ENCODE peak calls at places on chromosomes 13 and 19, in six cellular contexts. One of them, this sample, is unnamed.

GRCh38 chr13:106349080-106349841 is 186.2 kb downstream of the EFNB2 start:
- DNase-seq in choroid plexus epithelial cell: peak
- DNase-seq in DND-41: no peak
- DNase-seq in ascending aorta: no peak
- DNase-seq in stomach: peak
- DNase-seq in A549: no peak
- DNase-seq in this sample: no peak

GRCh38 chr13:113465241-113465640 is 12.0 kb upstream of the ADPRHL1 start:
- DNase-seq in DND-41: no peak
- DNase-seq in choroid plexus epithelial cell: no peak
- DNase-seq in stomach: no peak
- DNase-seq in ascending aorta: no peak
- DNase-seq in A549: no peak
- DNase-seq in this sample: no peak

GRCh38 chr13:32036762-32037161 is 5.2 kb downstream of the FRY start:
- DNase-seq in ascending aorta: no peak
- DNase-seq in A549: no peak
- DNase-seq in choroid plexus epithelial cell: no peak
- DNase-seq in stomach: no peak
- DNase-seq in DND-41: no peak
- DNase-seq in this sample: no peak

GRCh38 chr19:28388988-28389387 is 824.0 kb downstream of the UQCRFS1 start:
- DNase-seq in stomach: no peak
- DNase-seq in ascending aorta: no peak
- DNase-seq in DND-41: no peak
- DNase-seq in A549: no peak
- DNase-seq in choroid plexus epithelial cell: no peak
- DNase-seq in this sample: no peak

GRCh38 chr13:35213911-35214310 is 262.6 kb downstream of the MAB21L1 start:
- DNase-seq in A549: no peak
- DNase-seq in choroid plexus epithelial cell: no peak
- DNase-seq in ascending aorta: no peak
- DNase-seq in stomach: no peak
- DNase-seq in DND-41: no peak
- DNase-seq in this sample: no peak

GRCh38 chr19:14507704-14508246 is 10.4 kb downstream of the DNAJB1 start:
- DNase-seq in choroid plexus epithelial cell: peak
- DNase-seq in A549: no peak
- DNase-seq in ascending aorta: no peak
- DNase-seq in DND-41: no peak
- DNase-seq in stomach: no peak
- DNase-seq in this sample: no peak

GRCh38 chr19:18340237-18340989 is at the start of gene PGPEP1:
- DNase-seq in A549: no peak
- DNase-seq in choroid plexus epithelial cell: peak
- DNase-seq in DND-41: peak
- DNase-seq in stomach: peak
- DNase-seq in ascending aorta: peak
- DNase-seq in this sample: no peak

GRCh38 chr13:36026556-36026955 is 104.6 kb downstream of the DCLK1 start:
- DNase-seq in A549: no peak
- DNase-seq in ascending aorta: no peak
- DNase-seq in choroid plexus epithelial cell: peak
- DNase-seq in stomach: no peak
- DNase-seq in DND-41: no peak
- DNase-seq in this sample: no peak

GRCh38 chr13:45989607-45990006 is 62.9 kb downstream of the ZC3H13 start:
- DNase-seq in ascending aorta: no peak
- DNase-seq in stomach: no peak
- DNase-seq in A549: no peak
- DNase-seq in choroid plexus epithelial cell: peak
- DNase-seq in DND-41: no peak
- DNase-seq in this sample: no peak

GRCh38 chr13:90415902-90416301 is 931.6 kb upstream of the MIR17HG start:
- DNase-seq in ascending aorta: no peak
- DNase-seq in stomach: no peak
- DNase-seq in DND-41: no peak
- DNase-seq in A549: no peak
- DNase-seq in choroid plexus epithelial cell: peak
- DNase-seq in this sample: no peak

GRCh38 chr19:47511128-47511517 is 3.7 kb downstream of the NAPA start:
- DNase-seq in A549: no peak
- DNase-seq in choroid plexus epithelial cell: no peak
- DNase-seq in DND-41: no peak
- DNase-seq in ascending aorta: no peak
- DNase-seq in stomach: peak
- DNase-seq in this sample: no peak

GRCh38 chr19:2711175-2711936 is 8.9 kb upstream of the GNG7 start:
- DNase-seq in choroid plexus epithelial cell: peak
- DNase-seq in stomach: no peak
- DNase-seq in A549: no peak
- DNase-seq in ascending aorta: no peak
- DNase-seq in DND-41: no peak
- DNase-seq in this sample: no peak

GRCh38 chr13:23500858-23501257 is 67.4 kb upstream of the SACS start:
- DNase-seq in stomach: no peak
- DNase-seq in A549: no peak
- DNase-seq in choroid plexus epithelial cell: peak
- DNase-seq in ascending aorta: no peak
- DNase-seq in DND-41: no peak
- DNase-seq in this sample: no peak

GRCh38 chr19:5487222-5487621 is 32.0 kb downstream of the ZNRF4 start:
- DNase-seq in ascending aorta: no peak
- DNase-seq in choroid plexus epithelial cell: no peak
- DNase-seq in stomach: no peak
- DNase-seq in DND-41: peak
- DNase-seq in A549: no peak
- DNase-seq in this sample: no peak

GRCh38 chr19:38658462-38659306 is 11.2 kb downstream of the ACTN4 start:
- DNase-seq in stomach: peak
- DNase-seq in DND-41: no peak
- DNase-seq in A549: peak
- DNase-seq in choroid plexus epithelial cell: peak
- DNase-seq in ascending aorta: no peak
- DNase-seq in this sample: no peak

GRCh38 chr19:2854849-2855248 is 12.3 kb upstream of the ZNF556 start:
- DNase-seq in DND-41: no peak
- DNase-seq in choroid plexus epithelial cell: no peak
- DNase-seq in A549: no peak
- DNase-seq in stomach: no peak
- DNase-seq in ascending aorta: no peak
- DNase-seq in this sample: no peak

GRCh38 chr19:32188921-32189320 is 156.5 kb upstream of the ZNF507 start:
- DNase-seq in stomach: no peak
- DNase-seq in A549: no peak
- DNase-seq in choroid plexus epithelial cell: no peak
- DNase-seq in DND-41: no peak
- DNase-seq in ascending aorta: no peak
- DNase-seq in this sample: no peak

GRCh38 chr13:38216181-38216580 is 133.5 kb upstream of the UFM1 start:
- DNase-seq in stomach: no peak
- DNase-seq in choroid plexus epithelial cell: no peak
- DNase-seq in ascending aorta: no peak
- DNase-seq in A549: no peak
- DNase-seq in DND-41: no peak
- DNase-seq in this sample: no peak

GRCh38 chr13:44403720-44404063 is 30.1 kb downstream of the SERP2 start:
- DNase-seq in stomach: no peak
- DNase-seq in choroid plexus epithelial cell: no peak
- DNase-seq in DND-41: no peak
- DNase-seq in ascending aorta: no peak
- DNase-seq in A549: no peak
- DNase-seq in this sample: no peak

GRCh38 chr19:35336166-35336955 is 7.4 kb downstream of the CD22 start:
- DNase-seq in ascending aorta: no peak
- DNase-seq in stomach: no peak
- DNase-seq in DND-41: no peak
- DNase-seq in choroid plexus epithelial cell: no peak
- DNase-seq in A549: no peak
- DNase-seq in this sample: no peak

GRCh38 chr13:44848956-44849748 is 140.1 kb downstream of the NUFIP1 start:
- DNase-seq in ascending aorta: no peak
- DNase-seq in choroid plexus epithelial cell: peak
- DNase-seq in A549: no peak
- DNase-seq in stomach: no peak
- DNase-seq in DND-41: no peak
- DNase-seq in this sample: no peak

GRCh38 chr13:99496322-99497142 is 4.7 kb upstream of the TM9SF2 start:
- DNase-seq in DND-41: peak
- DNase-seq in A549: no peak
- DNase-seq in stomach: peak
- DNase-seq in ascending aorta: peak
- DNase-seq in choroid plexus epithelial cell: peak
- DNase-seq in this sample: peak
- H3K4me3 ChIP-seq in DND-41: peak
- H3K4me3 ChIP-seq in A549: peak
- H3K4me3 ChIP-seq in stomach: peak
- H3K4me3 ChIP-seq in ascending aorta: peak
- H3K4me3 ChIP-seq in choroid plexus epithelial cell: no peak
- H3K4me3 ChIP-seq in this sample: peak

GRCh38 chr13:53351040-53351439 is 322.4 kb downstream of the OLFM4 start:
- DNase-seq in DND-41: no peak
- DNase-seq in choroid plexus epithelial cell: no peak
- DNase-seq in ascending aorta: no peak
- DNase-seq in A549: no peak
- DNase-seq in stomach: no peak
- DNase-seq in this sample: no peak
- TF ChIP-seq CTCF in DND-41: no peak
- TF ChIP-seq CTCF in choroid plexus epithelial cell: no peak
- TF ChIP-seq CTCF in ascending aorta: no peak
- TF ChIP-seq CTCF in A549: no peak
- TF ChIP-seq CTCF in stomach: no peak
- TF ChIP-seq CTCF in this sample: no peak

DNA sequence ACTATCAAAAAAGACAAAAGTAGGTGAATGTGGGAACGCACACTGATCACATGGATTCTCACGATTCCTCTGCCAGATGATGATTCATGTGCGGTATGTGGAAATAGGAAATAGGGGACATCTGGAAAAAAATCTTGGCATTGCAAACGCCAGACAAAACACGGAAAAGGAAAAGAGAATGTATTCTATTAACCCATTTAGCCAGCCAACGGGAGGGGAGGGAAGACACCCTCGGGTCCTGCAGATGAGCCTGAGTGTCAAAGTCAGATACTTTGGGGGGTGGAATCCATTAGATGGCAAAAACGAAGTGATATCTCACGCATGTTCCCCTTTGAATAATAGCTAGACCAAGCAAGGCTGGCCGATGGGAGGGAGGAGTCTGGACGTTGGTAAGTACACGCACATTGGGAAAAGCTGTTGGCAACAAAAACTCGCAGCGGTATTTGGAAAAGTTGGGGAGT is 73.7 kb downstream of the COL4A1 start:
- DNase-seq in ascending aorta: no peak
- DNase-seq in DND-41: no peak
- DNase-seq in choroid plexus epithelial cell: peak
- DNase-seq in stomach: no peak
- DNase-seq in A549: no peak
- DNase-seq in this sample: no peak
- H3K4me3 ChIP-seq in ascending aorta: peak
- H3K4me3 ChIP-seq in DND-41: no peak
- H3K4me3 ChIP-seq in choroid plexus epithelial cell: peak
- H3K4me3 ChIP-seq in stomach: no peak
- H3K4me3 ChIP-seq in A549: no peak
- H3K4me3 ChIP-seq in this sample: no peak

GRCh38 chr13:98109226-98109625 is 33.7 kb upstream of the FARP1 start:
- DNase-seq in ascending aorta: no peak
- DNase-seq in A549: no peak
- DNase-seq in choroid plexus epithelial cell: no peak
- DNase-seq in DND-41: no peak
- DNase-seq in stomach: no peak
- DNase-seq in this sample: no peak

GRCh38 chr13:98111168-98112098 is 31.5 kb upstream of the FARP1 start:
- DNase-seq in stomach: no peak
- DNase-seq in choroid plexus epithelial cell: no peak
- DNase-seq in A549: no peak
- DNase-seq in ascending aorta: no peak
- DNase-seq in DND-41: no peak
- DNase-seq in this sample: no peak

GRCh38 chr13:98108330-98108729 is 34.6 kb upstream of the FARP1 start:
- DNase-seq in A549: no peak
- DNase-seq in stomach: no peak
- DNase-seq in choroid plexus epithelial cell: no peak
- DNase-seq in ascending aorta: no peak
- DNase-seq in DND-41: no peak
- DNase-seq in this sample: no peak

GRCh38 chr13:98110749-98111148 is 32.1 kb upstream of the FARP1 start:
- DNase-seq in ascending aorta: no peak
- DNase-seq in A549: no peak
- DNase-seq in stomach: no peak
- DNase-seq in DND-41: no peak
- DNase-seq in choroid plexus epithelial cell: no peak
- DNase-seq in this sample: no peak

GRCh38 chr13:98112456-98112855 is 30.4 kb upstream of the FARP1 start:
- DNase-seq in choroid plexus epithelial cell: no peak
- DNase-seq in stomach: no peak
- DNase-seq in ascending aorta: no peak
- DNase-seq in DND-41: no peak
- DNase-seq in A549: no peak
- DNase-seq in this sample: no peak
- TF ChIP-seq CTCF in choroid plexus epithelial cell: no peak
- TF ChIP-seq CTCF in stomach: no peak
- TF ChIP-seq CTCF in ascending aorta: no peak
- TF ChIP-seq CTCF in DND-41: no peak
- TF ChIP-seq CTCF in A549: no peak
- TF ChIP-seq CTCF in this sample: no peak

DNA sequence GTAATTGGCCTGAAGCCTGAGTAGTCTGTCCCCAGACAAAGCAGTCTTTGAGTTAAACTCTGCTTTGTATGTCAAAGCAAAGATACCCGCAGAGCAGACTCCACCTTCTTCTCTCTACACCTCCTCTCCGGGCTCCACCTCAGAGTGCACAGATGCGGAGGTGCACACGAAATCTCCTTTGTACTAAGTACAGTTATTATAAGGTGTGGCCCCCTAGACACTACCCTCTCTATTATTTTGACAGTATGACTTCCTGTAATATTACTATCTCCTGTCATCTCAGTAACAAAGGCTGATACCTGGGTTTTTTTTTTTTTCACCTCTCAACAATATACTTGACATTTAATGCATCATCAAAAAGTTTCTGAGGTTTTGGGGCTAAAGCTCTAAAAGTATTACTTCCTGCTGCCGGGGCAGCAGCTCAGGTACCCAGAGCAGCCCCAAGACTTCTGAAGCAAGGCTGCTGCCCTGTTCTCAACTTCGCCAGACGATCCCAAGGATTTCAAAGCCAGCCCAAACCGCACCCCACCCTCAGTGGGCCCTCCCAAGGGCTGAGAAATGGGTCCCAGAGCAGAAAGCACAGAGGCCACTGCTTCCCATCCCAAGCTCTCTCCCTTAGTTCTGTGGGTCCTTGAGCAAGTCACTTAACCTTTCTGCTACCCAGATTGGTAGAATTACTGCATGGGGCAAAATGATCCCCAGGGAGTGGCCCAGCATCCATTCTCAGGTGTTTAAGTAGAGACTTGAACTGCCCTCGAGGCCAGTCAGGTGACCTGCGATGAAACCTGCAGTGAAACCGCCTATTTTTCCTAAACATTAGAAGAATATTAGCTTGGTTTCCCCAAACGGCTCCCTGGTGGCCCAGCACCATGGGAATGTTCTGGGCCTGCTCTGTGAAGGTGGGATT is 180.6 kb downstream of the FOXO1 start:
- DNase-seq in ascending aorta: no peak
- DNase-seq in DND-41: no peak
- DNase-seq in stomach: no peak
- DNase-seq in A549: no peak
- DNase-seq in choroid plexus epithelial cell: no peak
- DNase-seq in this sample: peak
- H3K4me3 ChIP-seq in ascending aorta: no peak
- H3K4me3 ChIP-seq in DND-41: no peak
- H3K4me3 ChIP-seq in stomach: no peak
- H3K4me3 ChIP-seq in A549: no peak
- H3K4me3 ChIP-seq in choroid plexus epithelial cell: no peak
- H3K4me3 ChIP-seq in this sample: no peak

This sample was measured in GM12864.